ENCODE peak calls at places on chromosome 7, in five cellular contexts. One of them, this sample, is unnamed.

GRCh38 chr7:143929224-143929920 is 5.7 kb upstream of the OR2F2 start:
- DNase-seq in endothelial cell of umbilical vein: no peak
- DNase-seq in epithelial cell of esophagus: peak
- DNase-seq in cardiac muscle cell: no peak
- DNase-seq in CD8-positive, alpha-beta T cell: no peak
- DNase-seq in this sample: no peak

GRCh38 chr7:4169505-4169904 is 512.6 kb upstream of the FOXK1 start:
- DNase-seq in endothelial cell of umbilical vein: no peak
- DNase-seq in epithelial cell of esophagus: peak
- DNase-seq in cardiac muscle cell: no peak
- DNase-seq in CD8-positive, alpha-beta T cell: no peak
- DNase-seq in this sample: no peak

GRCh38 chr7:76383089-76383944 is 24.5 kb upstream of the YWHAG start:
- DNase-seq in endothelial cell of umbilical vein: peak
- DNase-seq in epithelial cell of esophagus: peak
- DNase-seq in cardiac muscle cell: peak
- DNase-seq in CD8-positive, alpha-beta T cell: no peak
- DNase-seq in this sample: no peak

GRCh38 chr7:64997927-64998391 is 7.1 kb upstream of the ZNF117 start:
- DNase-seq in endothelial cell of umbilical vein: no peak
- DNase-seq in epithelial cell of esophagus: peak
- DNase-seq in cardiac muscle cell: peak
- DNase-seq in CD8-positive, alpha-beta T cell: no peak
- DNase-seq in this sample: no peak

GRCh38 chr7:149144996-149145850 is 2.0 kb upstream of the ZNF398 start:
- DNase-seq in endothelial cell of umbilical vein: no peak
- DNase-seq in epithelial cell of esophagus: peak
- DNase-seq in cardiac muscle cell: no peak
- DNase-seq in CD8-positive, alpha-beta T cell: no peak
- DNase-seq in this sample: no peak

GRCh38 chr7:151861881-151862280 is 15.0 kb downstream of the PRKAG2 start:
- DNase-seq in endothelial cell of umbilical vein: no peak
- DNase-seq in epithelial cell of esophagus: no peak
- DNase-seq in cardiac muscle cell: no peak
- DNase-seq in CD8-positive, alpha-beta T cell: no peak
- DNase-seq in this sample: no peak

GRCh38 chr7:130361681-130362080 is 17.1 kb downstream of the CPA5 start:
- DNase-seq in endothelial cell of umbilical vein: no peak
- DNase-seq in epithelial cell of esophagus: no peak
- DNase-seq in cardiac muscle cell: no peak
- DNase-seq in CD8-positive, alpha-beta T cell: no peak
- DNase-seq in this sample: no peak

GRCh38 chr7:44277851-44278250 is 47.5 kb downstream of the CAMK2B start:
- DNase-seq in endothelial cell of umbilical vein: no peak
- DNase-seq in epithelial cell of esophagus: no peak
- DNase-seq in cardiac muscle cell: no peak
- DNase-seq in CD8-positive, alpha-beta T cell: no peak
- DNase-seq in this sample: no peak

GRCh38 chr7:49770838-49771237 is 2.6 kb upstream of the VWC2 start:
- DNase-seq in endothelial cell of umbilical vein: no peak
- DNase-seq in epithelial cell of esophagus: no peak
- DNase-seq in cardiac muscle cell: no peak
- DNase-seq in CD8-positive, alpha-beta T cell: no peak
- DNase-seq in this sample: no peak

GRCh38 chr7:16130127-16131110 is 290.9 kb downstream of the CRPPA start:
- DNase-seq in endothelial cell of umbilical vein: peak
- DNase-seq in epithelial cell of esophagus: no peak
- DNase-seq in cardiac muscle cell: no peak
- DNase-seq in CD8-positive, alpha-beta T cell: no peak
- DNase-seq in this sample: no peak

GRCh38 chr7:148242271-148242801 is 348.2 kb upstream of the C7orf33 start:
- DNase-seq in endothelial cell of umbilical vein: no peak
- DNase-seq in epithelial cell of esophagus: peak
- DNase-seq in cardiac muscle cell: peak
- DNase-seq in CD8-positive, alpha-beta T cell: no peak
- DNase-seq in this sample: peak

GRCh38 chr7:91408388-91409154 is 144.3 kb downstream of the FZD1 start:
- DNase-seq in endothelial cell of umbilical vein: no peak
- DNase-seq in epithelial cell of esophagus: no peak
- DNase-seq in cardiac muscle cell: no peak
- DNase-seq in CD8-positive, alpha-beta T cell: no peak
- DNase-seq in this sample: peak

GRCh38 chr7:584122-584465 is 64.4 kb upstream of the PDGFA start:
- DNase-seq in endothelial cell of umbilical vein: no peak
- DNase-seq in epithelial cell of esophagus: peak
- DNase-seq in cardiac muscle cell: no peak
- DNase-seq in CD8-positive, alpha-beta T cell: peak
- DNase-seq in this sample: no peak

GRCh38 chr7:127821146-127821545 is 169.2 kb downstream of the SND1 start:
- DNase-seq in endothelial cell of umbilical vein: peak
- DNase-seq in epithelial cell of esophagus: no peak
- DNase-seq in cardiac muscle cell: no peak
- DNase-seq in CD8-positive, alpha-beta T cell: no peak
- DNase-seq in this sample: no peak

GRCh38 chr7:100629117-100629711 is 12.1 kb downstream of the TFR2 start:
- DNase-seq in endothelial cell of umbilical vein: no peak
- DNase-seq in epithelial cell of esophagus: peak
- DNase-seq in cardiac muscle cell: peak
- DNase-seq in CD8-positive, alpha-beta T cell: peak
- DNase-seq in this sample: no peak

GRCh38 chr7:34155225-34155908 is 250.0 kb downstream of the BMPER start:
- DNase-seq in endothelial cell of umbilical vein: no peak
- DNase-seq in epithelial cell of esophagus: peak
- DNase-seq in cardiac muscle cell: no peak
- DNase-seq in CD8-positive, alpha-beta T cell: no peak
- DNase-seq in this sample: peak

GRCh38 chr7:23205861-23206510 is 24.1 kb downstream of the NUP42 start:
- DNase-seq in endothelial cell of umbilical vein: peak
- DNase-seq in epithelial cell of esophagus: peak
- DNase-seq in cardiac muscle cell: no peak
- DNase-seq in CD8-positive, alpha-beta T cell: no peak
- DNase-seq in this sample: no peak

GRCh38 chr7:73570521-73570920 is 7.9 kb downstream of the TBL2 start:
- DNase-seq in endothelial cell of umbilical vein: no peak
- DNase-seq in epithelial cell of esophagus: no peak
- DNase-seq in cardiac muscle cell: no peak
- DNase-seq in CD8-positive, alpha-beta T cell: no peak
- DNase-seq in this sample: no peak

GRCh38 chr7:126574276-126574675 is 678.5 kb downstream of the GRM8 start:
- DNase-seq in endothelial cell of umbilical vein: no peak
- DNase-seq in epithelial cell of esophagus: peak
- DNase-seq in cardiac muscle cell: no peak
- DNase-seq in CD8-positive, alpha-beta T cell: no peak
- DNase-seq in this sample: peak

GRCh38 chr7:130441408-130441854 is 615 bp upstream of the CEP41 start:
- DNase-seq in endothelial cell of umbilical vein: peak
- DNase-seq in epithelial cell of esophagus: peak
- DNase-seq in cardiac muscle cell: peak
- DNase-seq in CD8-positive, alpha-beta T cell: no peak
- DNase-seq in this sample: no peak

GRCh38 chr7:21076054-21076453 is 289.4 kb upstream of the SP8 start:
- DNase-seq in endothelial cell of umbilical vein: no peak
- DNase-seq in epithelial cell of esophagus: peak
- DNase-seq in cardiac muscle cell: peak
- DNase-seq in CD8-positive, alpha-beta T cell: no peak
- DNase-seq in this sample: no peak

GRCh38 chr7:49023345-49024330 is 99.3 kb downstream of the CDC14C start:
- DNase-seq in endothelial cell of umbilical vein: no peak
- DNase-seq in epithelial cell of esophagus: no peak
- DNase-seq in cardiac muscle cell: no peak
- DNase-seq in CD8-positive, alpha-beta T cell: no peak
- DNase-seq in this sample: no peak

GRCh38 chr7:95688931-95689453 is 83.4 kb upstream of the DYNC1I1 start:
- DNase-seq in endothelial cell of umbilical vein: no peak
- DNase-seq in epithelial cell of esophagus: peak
- DNase-seq in cardiac muscle cell: no peak
- DNase-seq in CD8-positive, alpha-beta T cell: no peak
- DNase-seq in this sample: peak

GRCh38 chr7:115779561-115779960 is 251.0 kb downstream of the TFEC start:
- DNase-seq in endothelial cell of umbilical vein: no peak
- DNase-seq in epithelial cell of esophagus: peak
- DNase-seq in cardiac muscle cell: no peak
- DNase-seq in CD8-positive, alpha-beta T cell: no peak
- DNase-seq in this sample: no peak

GRCh38 chr7:114481995-114482394 is 67.4 kb downstream of the FOXP2 start:
- DNase-seq in endothelial cell of umbilical vein: peak
- DNase-seq in epithelial cell of esophagus: peak
- DNase-seq in cardiac muscle cell: no peak
- DNase-seq in CD8-positive, alpha-beta T cell: no peak
- DNase-seq in this sample: peak

GRCh38 chr7:152571031-152571430 is 104.9 kb downstream of the XRCC2 start:
- DNase-seq in endothelial cell of umbilical vein: no peak
- DNase-seq in epithelial cell of esophagus: no peak
- DNase-seq in cardiac muscle cell: no peak
- DNase-seq in CD8-positive, alpha-beta T cell: no peak
- DNase-seq in this sample: no peak

GRCh38 chr7:112707655-112708054 is 82.5 kb downstream of the TMEM168 start:
- DNase-seq in endothelial cell of umbilical vein: no peak
- DNase-seq in epithelial cell of esophagus: no peak
- DNase-seq in cardiac muscle cell: no peak
- DNase-seq in CD8-positive, alpha-beta T cell: no peak
- DNase-seq in this sample: no peak

GRCh38 chr7:84999450-84999849 is 187.4 kb downstream of the SEMA3D start:
- DNase-seq in endothelial cell of umbilical vein: no peak
- DNase-seq in epithelial cell of esophagus: no peak
- DNase-seq in cardiac muscle cell: no peak
- DNase-seq in CD8-positive, alpha-beta T cell: no peak
- DNase-seq in this sample: no peak

GRCh38 chr7:91228327-91228726 is 35.9 kb upstream of the FZD1 start:
- DNase-seq in endothelial cell of umbilical vein: peak
- DNase-seq in epithelial cell of esophagus: peak
- DNase-seq in cardiac muscle cell: no peak
- DNase-seq in CD8-positive, alpha-beta T cell: no peak
- DNase-seq in this sample: no peak

GRCh38 chr7:157276731-157277562 is 59.9 kb upstream of the DNAJB6 start:
- DNase-seq in endothelial cell of umbilical vein: peak
- DNase-seq in epithelial cell of esophagus: peak
- DNase-seq in cardiac muscle cell: no peak
- DNase-seq in CD8-positive, alpha-beta T cell: no peak
- DNase-seq in this sample: no peak

GRCh38 chr7:28748934-28749584 is 209.1 kb downstream of the TRIL start:
- DNase-seq in endothelial cell of umbilical vein: peak
- DNase-seq in epithelial cell of esophagus: peak
- DNase-seq in cardiac muscle cell: no peak
- DNase-seq in CD8-positive, alpha-beta T cell: peak
- DNase-seq in this sample: no peak

GRCh38 chr7:117149692-117150091 is 173.2 kb downstream of the WNT2 start:
- DNase-seq in endothelial cell of umbilical vein: no peak
- DNase-seq in epithelial cell of esophagus: no peak
- DNase-seq in cardiac muscle cell: no peak
- DNase-seq in CD8-positive, alpha-beta T cell: no peak
- DNase-seq in this sample: no peak

GRCh38 chr7:117143580-117143979 is 179.3 kb downstream of the WNT2 start:
- DNase-seq in endothelial cell of umbilical vein: peak
- DNase-seq in epithelial cell of esophagus: peak
- DNase-seq in cardiac muscle cell: no peak
- DNase-seq in CD8-positive, alpha-beta T cell: no peak
- DNase-seq in this sample: no peak

GRCh38 chr7:117143066-117143465 is 179.8 kb downstream of the WNT2 start:
- DNase-seq in endothelial cell of umbilical vein: peak
- DNase-seq in epithelial cell of esophagus: no peak
- DNase-seq in cardiac muscle cell: no peak
- DNase-seq in CD8-positive, alpha-beta T cell: no peak
- DNase-seq in this sample: no peak

GRCh38 chr7:117148971-117149370 is 173.9 kb downstream of the WNT2 start:
- DNase-seq in endothelial cell of umbilical vein: no peak
- DNase-seq in epithelial cell of esophagus: no peak
- DNase-seq in cardiac muscle cell: no peak
- DNase-seq in CD8-positive, alpha-beta T cell: no peak
- DNase-seq in this sample: no peak

DNA sequence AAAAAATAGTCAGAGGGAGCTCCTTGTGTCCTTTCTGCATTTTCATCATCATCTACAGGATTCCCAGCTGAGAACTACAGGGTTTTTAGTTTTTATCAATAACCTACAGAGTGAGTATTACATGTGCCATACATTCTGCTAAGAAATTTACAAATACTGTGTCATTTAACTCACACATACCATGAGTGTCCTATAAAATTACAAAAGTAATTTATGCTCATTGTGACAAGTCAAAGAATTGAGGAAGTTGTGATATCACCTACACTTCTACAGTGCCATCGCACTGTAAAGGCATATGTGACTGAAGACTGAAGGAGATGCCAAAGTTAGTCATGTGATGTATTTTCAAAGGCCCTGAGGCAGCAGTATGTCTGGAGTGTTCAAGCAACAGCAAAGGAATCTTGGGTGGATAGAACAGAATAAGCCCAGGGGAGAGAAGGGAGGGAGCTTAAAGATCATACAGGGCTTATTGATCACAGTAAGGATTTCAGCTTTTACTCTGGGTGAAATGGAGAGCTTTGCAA is 176.8 kb downstream of the WNT2 start:
- DNase-seq in endothelial cell of umbilical vein: no peak
- DNase-seq in epithelial cell of esophagus: no peak
- DNase-seq in cardiac muscle cell: no peak
- DNase-seq in CD8-positive, alpha-beta T cell: no peak
- DNase-seq in this sample: no peak
- H3K4me3 ChIP-seq in endothelial cell of umbilical vein: no peak
- H3K4me3 ChIP-seq in epithelial cell of esophagus: no peak
- H3K4me3 ChIP-seq in cardiac muscle cell: no peak
- H3K4me3 ChIP-seq in CD8-positive, alpha-beta T cell: no peak
- H3K4me3 ChIP-seq in this sample: no peak

GRCh38 chr7:93374345-93374940 is 142.3 kb downstream of the VPS50 start:
- DNase-seq in endothelial cell of umbilical vein: peak
- DNase-seq in epithelial cell of esophagus: peak
- DNase-seq in cardiac muscle cell: peak
- DNase-seq in CD8-positive, alpha-beta T cell: no peak
- DNase-seq in this sample: peak
- H3K4me3 ChIP-seq in endothelial cell of umbilical vein: no peak
- H3K4me3 ChIP-seq in epithelial cell of esophagus: no peak
- H3K4me3 ChIP-seq in cardiac muscle cell: no peak
- H3K4me3 ChIP-seq in CD8-positive, alpha-beta T cell: no peak
- H3K4me3 ChIP-seq in this sample: no peak

GRCh38 chr7:139482122-139482521 is 1.4 kb downstream of the KLRG2 start:
- DNase-seq in endothelial cell of umbilical vein: no peak
- DNase-seq in epithelial cell of esophagus: no peak
- DNase-seq in cardiac muscle cell: no peak
- DNase-seq in CD8-positive, alpha-beta T cell: no peak
- DNase-seq in this sample: no peak
- H3K4me3 ChIP-seq in endothelial cell of umbilical vein: no peak
- H3K4me3 ChIP-seq in epithelial cell of esophagus: peak
- H3K4me3 ChIP-seq in cardiac muscle cell: no peak
- H3K4me3 ChIP-seq in CD8-positive, alpha-beta T cell: no peak
- H3K4me3 ChIP-seq in this sample: no peak

GRCh38 chr7:47525066-47525623 is 56.8 kb downstream of the TNS3 start:
- DNase-seq in endothelial cell of umbilical vein: no peak
- DNase-seq in epithelial cell of esophagus: no peak
- DNase-seq in cardiac muscle cell: no peak
- DNase-seq in CD8-positive, alpha-beta T cell: no peak
- DNase-seq in this sample: no peak

GRCh38 chr7:47529405-47529804 is 52.5 kb downstream of the TNS3 start:
- DNase-seq in endothelial cell of umbilical vein: no peak
- DNase-seq in epithelial cell of esophagus: no peak
- DNase-seq in cardiac muscle cell: no peak
- DNase-seq in CD8-positive, alpha-beta T cell: no peak
- DNase-seq in this sample: no peak

GRCh38 chr7:47526466-47526865 is 55.4 kb downstream of the TNS3 start:
- DNase-seq in endothelial cell of umbilical vein: no peak
- DNase-seq in epithelial cell of esophagus: no peak
- DNase-seq in cardiac muscle cell: no peak
- DNase-seq in CD8-positive, alpha-beta T cell: no peak
- DNase-seq in this sample: no peak

GRCh38 chr7:47529826-47530555 is 51.9 kb downstream of the TNS3 start:
- DNase-seq in endothelial cell of umbilical vein: no peak
- DNase-seq in epithelial cell of esophagus: no peak
- DNase-seq in cardiac muscle cell: no peak
- DNase-seq in CD8-positive, alpha-beta T cell: no peak
- DNase-seq in this sample: no peak

GRCh38 chr7:47528471-47528870 is 53.4 kb downstream of the TNS3 start:
- DNase-seq in endothelial cell of umbilical vein: no peak
- DNase-seq in epithelial cell of esophagus: no peak
- DNase-seq in cardiac muscle cell: no peak
- DNase-seq in CD8-positive, alpha-beta T cell: no peak
- DNase-seq in this sample: no peak
- H3K4me3 ChIP-seq in endothelial cell of umbilical vein: no peak
- H3K4me3 ChIP-seq in epithelial cell of esophagus: no peak
- H3K4me3 ChIP-seq in cardiac muscle cell: no peak
- H3K4me3 ChIP-seq in CD8-positive, alpha-beta T cell: no peak
- H3K4me3 ChIP-seq in this sample: no peak

This sample was measured in astrocyte of the cerebellum.